ENCODE peak calls at places on chromosomes 6 and 20, in eight cellular contexts. W, K, R, F, D, C, O and N are unnamed samples.

GRCh38 chr20:54085910-54086309 is 15.5 kb upstream of the BCAS1 start:
- DNase-seq in W (no peak), K (no peak), R (no peak), F (no peak), D (no peak), C (no peak), O (no peak), N (no peak)

GRCh38 chr20:62511300-62511914 is 35.6 kb upstream of the GATA5 start:
- DNase-seq in W (no peak), K (no peak), R (no peak), F (peak), D (no peak), C (no peak), O (no peak), N (no peak)

GRCh38 chr6:101085327-101085726 is 204.2 kb upstream of the ASCC3 start:
- DNase-seq in W (no peak), K (no peak), R (no peak), F (no peak), D (peak), C (no peak), O (no peak), N (no peak)

GRCh38 chr6:119347466-119348307 is 1.9 kb downstream of the MAN1A1 start:
- DNase-seq in W (peak), K (peak), R (peak), F (no peak), D (no peak), C (no peak), O (peak), N (no peak)

GRCh38 chr6:132300323-132300949 is 100.8 kb downstream of the MOXD1 start:
- DNase-seq in W (no peak), K (peak), R (peak), F (no peak), D (peak), C (no peak), O (peak), N (peak)

GRCh38 chr6:159043986-159044385 is 805 bp downstream of the TAGAP start:
- DNase-seq in W (no peak), K (no peak), R (no peak), F (no peak), D (no peak), C (no peak), O (no peak), N (no peak)

GRCh38 chr6:2877057-2877882 is 25.8 kb downstream of the SERPINB9 start:
- DNase-seq in W (no peak), K (no peak), R (peak), F (no peak), D (peak), C (no peak), O (no peak), N (no peak)

GRCh38 chr6:2344319-2344905 is 99.0 kb upstream of the GMDS start:
- DNase-seq in W (no peak), K (no peak), R (no peak), F (no peak), D (no peak), C (no peak), O (no peak), N (no peak)

GRCh38 chr6:168345896-168346754 is 26.5 kb upstream of the DACT2 start:
- DNase-seq in W (no peak), K (no peak), R (no peak), F (no peak), D (no peak), C (no peak), O (no peak), N (no peak)

GRCh38 chr6:109102762-109103161 is 7.5 kb downstream of the CEP57L1 start:
- DNase-seq in W (no peak), K (no peak), R (no peak), F (no peak), D (no peak), C (no peak), O (no peak), N (no peak)